ENCODE peak calls at places on chromosomes 11 and 22, in four cellular contexts. B is HEK293T; A is HT-29; Y is stimulated activated CD8-positive, alpha-beta memory T cell treated with anti-CD3 and anti-CD28 coated beads, Interleukin-4, amount 100 ng/mL, for 1 hour. O is an unnamed sample.
A peak's percentile ranks its signal among the peaks of the same experiment; 100 is the strongest.

GRCh38 chr22:43897751-43898261 is 6.0 kb upstream of the PNPLA5 start:
- DNase-seq in B (no peak), A (no peak), Y (no peak), O (no peak)

GRCh38 chr22:39266398-39267030 is 21.7 kb upstream of the PDGFB start:
- DNase-seq in B (no peak), A (peak; percentile 41), Y (no peak), O (no peak)

GRCh38 chr11:95877288-95877687 is 46.6 kb downstream of the MTMR2 start:
- DNase-seq in B (no peak), A (no peak), Y (no peak), O (no peak)

GRCh38 chr11:131982154-131982553 is 611.7 kb downstream of the NTM start:
- DNase-seq in B (no peak), A (no peak), Y (no peak), O (no peak)

GRCh38 chr11:130710442-130711101 is 205.7 kb downstream of the SNX19 start:
- DNase-seq in B (no peak), A (no peak), Y (no peak), O (no peak)

GRCh38 chr11:120184946-120185677 is 25.7 kb upstream of the OAF start:
- DNase-seq in B (no peak), A (peak; percentile 46), Y (no peak), O (no peak)

GRCh38 chr11:73218106-73218829 is at the start of gene P2RY2:
- DNase-seq in B (peak; percentile 79), A (peak; percentile 93), Y (no peak), O (peak; percentile 73)

GRCh38 chr22:41557401-41558240 is 3.2 kb upstream of the CSDC2 start:
- DNase-seq in B (no peak), A (no peak), Y (no peak), O (no peak)

GRCh38 chr11:6203327-6203726 is 2.0 kb upstream of the C11orf42 start:
- DNase-seq in B (no peak), A (no peak), Y (no peak), O (no peak)

GRCh38 chr22:50170453-50171318 is at the start of gene PANX2:
- DNase-seq in B (no peak), A (no peak), Y (no peak), O (peak; percentile 31)

GRCh38 chr11:58513747-58514367 is 6.0 kb upstream of the OR5B21 start:
- DNase-seq in B (peak; percentile 54), A (peak; percentile 74), Y (no peak), O (peak; percentile 65)

GRCh38 chr22:29393019-29393608 is 4.7 kb upstream of the AP1B1 start:
- DNase-seq in B (no peak), A (peak; percentile 29), Y (no peak), O (no peak)

GRCh38 chr11:111429066-111429506 is 50.0 kb upstream of the POU2AF1 start:
- DNase-seq in B (peak; percentile 50), A (peak; percentile 83), Y (no peak), O (peak; percentile 53)

O was measured in erythroblast.